ENCODE peak calls at places on chromosomes 13 and 19, in ten cellular contexts. L, X, V, O, U, C, R, H, Q and Y are unnamed samples. For H3K4me1, the result is how much of the 10 kb centered on the place peaks cover.

GRCh38 chr19:16588089-16588823 is 16.0 kb upstream of the SLC35E1 start:
- DNase-seq in L (no peak), X (peak), V (peak), O (peak), U (peak), C (no peak), R (peak), H (no peak), Q (no peak), Y (no peak)

GRCh38 chr19:7699422-7700127 is 2.4 kb downstream of the FCER2 start:
- DNase-seq in L (no peak), X (no peak), V (no peak), O (no peak), U (no peak), C (no peak), R (no peak), H (no peak), Q (no peak), Y (no peak)

GRCh38 chr19:54473071-54473941 is at the start of gene CDC42EP5:
- DNase-seq in L (peak), X (peak), V (no peak), O (peak), U (peak), C (no peak), R (peak), H (no peak), Q (peak), Y (peak)

GRCh38 chr13:63449549-63449948 is 2033.9 kb upstream of the PCDH20 start:
- DNase-seq in L (no peak), X (no peak), V (no peak), O (no peak), U (no peak), C (no peak), R (no peak), H (no peak), Q (no peak), Y (no peak)

GRCh38 chr13:101467415-101467814 is 14.9 kb downstream of the ITGBL1 start:
- DNase-seq in L (no peak), X (no peak), V (no peak), O (no peak), U (no peak), C (no peak), R (no peak), H (no peak), Q (no peak), Y (no peak)

GRCh38 chr13:26015276-26015934 is 36.4 kb downstream of the SHISA2 start:
- DNase-seq in L (no peak), X (no peak), V (no peak), O (no peak), U (no peak), C (no peak), R (no peak), H (no peak), Q (no peak), Y (no peak)

GRCh38 chr13:33377825-33378224 is 92.3 kb upstream of the STARD13 start:
- DNase-seq in L (no peak), X (no peak), V (no peak), O (no peak), U (no peak), C (no peak), R (no peak), H (no peak), Q (no peak), Y (no peak)

GRCh38 chr19:18173572-18174294 is at the start of gene IFI30:
- DNase-seq in L (peak), X (peak), V (no peak), O (peak), U (peak), C (peak), R (peak), H (peak), Q (peak), Y (peak)

GRCh38 chr13:34201050-34201913 is 383.3 kb downstream of the RFC3 start:
- DNase-seq in L (no peak), X (no peak), V (no peak), O (no peak), U (no peak), C (no peak), R (no peak), H (peak), Q (peak), Y (no peak)

GRCh38 chr13:80010286-80010831 is 330.6 kb downstream of the SPRY2 start:
- DNase-seq in L (no peak), X (no peak), V (no peak), O (no peak), U (no peak), C (no peak), R (no peak), H (no peak), Q (no peak), Y (no peak)

GRCh38 chr13:87827479-87827878 is 156.3 kb downstream of the SLITRK5 start:
- DNase-seq in L (no peak), X (no peak), V (no peak), O (no peak), U (no peak), C (no peak), R (no peak), H (no peak), Q (no peak), Y (no peak)

GRCh38 chr13:25178070-25178469 is 6.0 kb upstream of the AMER2 start:
- DNase-seq in L (no peak), X (no peak), V (no peak), O (no peak), U (no peak), C (no peak), R (no peak), H (no peak), Q (no peak), Y (no peak)

GRCh38 chr13:59088716-59089115 is 1075.0 kb downstream of the DIAPH3 start:
- DNase-seq in L (no peak), X (no peak), V (no peak), O (no peak), U (no peak), C (no peak), R (no peak), H (no peak), Q (no peak), Y (no peak)

GRCh38 chr13:72295173-72295572 is 428.2 kb upstream of the DACH1 start:
- DNase-seq in L (peak), X (no peak), V (no peak), O (no peak), U (no peak), C (no peak), R (no peak), H (no peak), Q (no peak), Y (no peak)

GRCh38 chr13:65300220-65300619 is 1929.9 kb downstream of the PCDH9 start:
- DNase-seq in L (no peak), X (no peak), V (no peak), O (no peak), U (no peak), C (no peak), R (no peak), H (no peak), Q (no peak), Y (no peak)

GRCh38 chr13:39635564-39635963 is 19.9 kb upstream of the COG6 start:
- DNase-seq in L (no peak), X (no peak), V (no peak), O (no peak), U (no peak), C (no peak), R (no peak), H (no peak), Q (no peak), Y (no peak)
- H3K4me1 ChIP-seq in L (under half), X (under half), V (under half), O (under half), U (under half), C (under half), R (under half), H (under half), Q (under half), Y (under half)

DNA sequence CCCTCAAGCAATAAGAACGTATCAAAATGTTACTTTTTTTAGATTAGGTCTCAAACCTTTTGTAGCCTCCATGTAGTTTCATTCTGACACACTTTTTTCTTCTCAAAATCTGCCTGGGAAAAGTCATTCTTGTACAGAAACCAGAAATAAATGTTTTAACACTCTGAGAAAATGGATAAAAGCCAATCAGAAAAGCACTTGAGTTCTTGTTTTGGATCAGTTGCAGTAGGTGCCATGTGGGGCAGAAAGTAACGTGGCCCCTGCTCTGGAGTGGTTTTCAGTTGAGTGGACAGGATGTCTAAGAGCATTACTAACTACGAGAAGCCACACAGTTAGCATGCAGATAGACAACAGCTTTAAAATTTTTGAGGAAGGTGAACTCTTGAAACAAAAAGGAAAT is 19.1 kb downstream of the GPR183 start:
- DNase-seq in L (no peak), X (no peak), V (no peak), O (no peak), U (no peak), C (no peak), R (no peak), H (no peak), Q (no peak), Y (no peak)
- H3K4me3 ChIP-seq in L (no peak), X (no peak), V (no peak), O (no peak), U (no peak), C (no peak), R (no peak), H (no peak), Q (no peak), Y (no peak)

GRCh38 chr13:51806571-51806970 is 2.6 kb upstream of the DHRS12 start:
- DNase-seq in L (no peak), X (peak), V (no peak), O (no peak), U (no peak), C (no peak), R (no peak), H (no peak), Q (peak), Y (no peak)
- H3K4me1 ChIP-seq in L (under half), X (under half), V (under half), O (under half), U (under half), C (under half), R (under half), H (under half), Q (under half), Y (under half)

DNA sequence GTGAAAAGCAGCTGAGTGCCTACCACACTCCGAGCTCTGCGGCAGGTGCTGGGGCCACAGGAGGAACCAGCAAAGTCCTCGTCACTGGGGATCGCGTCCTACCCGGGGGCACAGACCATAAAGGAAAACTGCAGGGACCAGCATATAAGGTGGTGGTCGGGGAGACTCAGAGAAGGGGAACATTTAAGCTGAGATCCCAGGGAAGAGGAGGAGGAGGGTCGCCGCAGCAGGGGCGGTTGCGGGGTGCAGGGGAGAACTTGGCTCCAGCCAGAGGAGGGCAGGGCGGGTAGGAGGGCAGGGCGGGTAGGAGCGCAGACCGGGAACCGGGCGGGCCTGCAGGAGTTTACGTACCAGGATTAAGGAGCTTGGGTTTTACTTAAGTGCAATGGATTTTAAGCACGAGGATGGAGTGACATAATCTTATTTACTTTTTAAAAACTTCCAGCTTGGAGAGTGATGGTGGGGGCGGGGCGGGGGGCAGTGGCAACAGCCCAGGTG is 956 bp upstream of the KLK4 start:
- DNase-seq in L (no peak), X (no peak), V (no peak), O (no peak), U (no peak), C (no peak), R (no peak), H (no peak), Q (no peak), Y (no peak)
- H3K4me3 ChIP-seq in L (no peak), X (no peak), V (no peak), O (no peak), U (no peak), C (no peak), R (no peak), H (no peak), Q (no peak), Y (no peak)